ENCODE peak calls at places on chromosomes 6 and 20, in eight cellular contexts. A is Karpas-422, H is HCT116, X is SK-N-SH, U is hepatocyte, M is GM23248, Z is OCI-LY7, C is MM.1S. G is an unnamed sample.

GRCh38 chr6:53032853-53033252 is 32.4 kb upstream of the FBXO9 start:
- DNase-seq in A (no peak), H (no peak), X (no peak), U (no peak), M (peak; percentile 56), Z (no peak), C (no peak), G (no peak)

GRCh38 chr6:114816678-114817077 is 473.9 kb upstream of the HS3ST5 start:
- DNase-seq in A (no peak), H (no peak), X (no peak), U (no peak), M (no peak), Z (no peak), C (no peak), G (no peak)

GRCh38 chr6:97913721-97914120 is 630.7 kb upstream of the MMS22L start:
- DNase-seq in A (no peak), H (no peak), X (no peak), U (no peak), M (no peak), Z (no peak), C (no peak), G (no peak)

GRCh38 chr6:167825759-167826229 is 917 bp upstream of the AFDN start:
- DNase-seq in A (no peak), H (peak; percentile 35), X (peak; percentile 78), U (peak; percentile 94), M (peak; percentile 76), Z (no peak), C (no peak), G (peak; percentile 92)

GRCh38 chr6:79152269-79152737 is 74.2 kb upstream of the PHIP start:
- DNase-seq in A (no peak), H (no peak), X (no peak), U (peak; percentile 17), M (no peak), Z (no peak), C (no peak), G (peak; percentile 97)

GRCh38 chr6:72272958-72273357 is 348.9 kb upstream of the KCNQ5 start:
- DNase-seq in A (no peak), H (no peak), X (no peak), U (no peak), M (peak; percentile 4), Z (no peak), C (no peak), G (no peak)

GRCh38 chr6:150717419-150717818 is 117.7 kb downstream of the PLEKHG1 start:
- DNase-seq in A (no peak), H (no peak), X (no peak), U (peak; percentile 60), M (no peak), Z (no peak), C (no peak), G (peak; percentile 68)

GRCh38 chr6:167738386-167738785 is 88.3 kb upstream of the AFDN start:
- DNase-seq in A (no peak), H (no peak), X (no peak), U (no peak), M (no peak), Z (no peak), C (no peak), G (no peak)

GRCh38 chr20:26209171-26209941 is 512.7 kb upstream of the ZNF337 start:
- DNase-seq in A (no peak), H (no peak), X (peak; percentile 14), U (peak; percentile 52), M (peak; percentile 33), Z (no peak), C (no peak), G (peak; percentile 41)

DNA sequence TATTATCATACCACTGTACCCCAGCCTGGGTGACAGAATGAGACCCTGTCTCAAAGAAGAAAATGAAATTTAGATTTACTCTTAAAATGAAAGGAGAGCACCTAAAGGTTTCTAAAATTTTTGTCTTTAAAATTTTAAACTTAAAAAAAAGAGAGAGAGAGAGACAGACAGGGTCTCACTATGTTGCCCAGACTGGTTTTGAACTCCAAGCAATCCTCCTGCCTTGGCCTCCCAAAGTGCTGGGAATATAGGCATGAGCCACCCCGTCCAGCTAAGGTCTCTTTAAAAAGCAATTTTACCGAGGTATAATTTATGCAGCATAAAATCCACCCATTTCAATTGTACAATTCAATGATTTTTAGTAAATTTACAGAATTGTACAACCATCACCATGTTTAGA is 33.2 kb downstream of the ILRUN start:
- DNase-seq in A (no peak), H (no peak), X (no peak), U (no peak), M (no peak), Z (no peak), C (no peak), G (no peak)
- H3K9me2 ChIP-seq in A (no peaks in the 10 kb centered on the region), H (no peaks in the 10 kb centered on the region), X (no peaks in the 10 kb centered on the region), U (no peaks in the 10 kb centered on the region), M (no peaks in the 10 kb centered on the region), Z (no peaks in the 10 kb centered on the region), C (no peaks in the 10 kb centered on the region), G (no peaks in the 10 kb centered on the region)

GRCh38 chr20:38272961-38273360 is 12.4 kb upstream of the KIAA1755 start:
- DNase-seq in A (no peak), H (no peak), X (no peak), U (no peak), M (peak; percentile 75), Z (no peak), C (no peak), G (no peak)

GRCh38 chr20:38269715-38270114 is 9.2 kb upstream of the KIAA1755 start:
- DNase-seq in A (no peak), H (no peak), X (no peak), U (no peak), M (no peak), Z (no peak), C (no peak), G (no peak)

GRCh38 chr20:38271609-38272120 is 11.1 kb upstream of the KIAA1755 start:
- DNase-seq in A (no peak), H (no peak), X (no peak), U (no peak), M (no peak), Z (no peak), C (no peak), G (no peak)

GRCh38 chr20:38272398-38272797 is 11.9 kb upstream of the KIAA1755 start:
- DNase-seq in A (no peak), H (no peak), X (no peak), U (no peak), M (peak; percentile 78), Z (no peak), C (no peak), G (no peak)

DNA sequence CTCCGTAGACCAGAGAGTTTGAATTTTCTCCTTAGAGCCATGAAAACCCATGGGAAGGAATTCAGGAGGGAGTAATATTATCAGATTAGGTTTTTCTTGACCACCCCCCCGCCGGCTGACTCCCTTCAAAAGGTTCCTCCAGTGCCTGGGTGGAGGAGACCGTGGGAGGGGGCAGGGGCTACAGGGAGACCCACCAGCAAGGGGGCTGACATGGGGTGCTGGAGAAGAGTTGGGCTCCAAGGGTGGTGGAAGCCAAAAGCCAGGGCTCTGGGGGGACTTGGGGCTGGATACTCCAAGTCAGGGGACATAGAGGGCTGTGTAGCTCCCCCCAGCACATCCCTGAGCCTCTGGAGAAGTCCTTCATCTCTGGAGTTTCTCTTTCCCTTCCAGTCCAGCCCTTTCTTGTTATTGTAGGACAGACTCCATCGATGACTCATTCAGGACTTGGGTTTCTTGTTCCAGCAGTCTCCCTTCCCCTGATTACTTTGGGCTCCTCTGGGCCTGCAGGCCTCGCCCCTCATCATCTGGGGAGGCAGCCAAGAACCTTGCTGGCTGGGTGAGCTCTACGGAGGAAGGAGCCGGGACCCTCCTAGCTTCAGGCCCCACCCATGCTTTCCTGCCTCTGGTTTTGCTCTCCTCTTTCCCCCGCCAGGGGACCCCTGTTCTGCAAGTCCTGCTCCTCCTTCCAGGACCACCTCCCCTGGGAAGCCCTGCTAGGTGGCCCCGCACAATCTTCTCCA is 10.5 kb upstream of the KIAA1755 start:
- DNase-seq in A (no peak), H (peak; percentile 26), X (no peak), U (peak; percentile 58), M (peak; percentile 95), Z (no peak), C (no peak), G (no peak)
- H3K4me1 ChIP-seq in A (no peaks in the 10 kb centered on the region), H (peaks cover 39% of the 10 kb centered on the region), X (peaks cover 24% of the 10 kb centered on the region), U (no peaks in the 10 kb centered on the region), M (peaks cover 46% of the 10 kb centered on the region), Z (no peaks in the 10 kb centered on the region), C (peaks cover 4% of the 10 kb centered on the region), G (no peaks in the 10 kb centered on the region)

DNA sequence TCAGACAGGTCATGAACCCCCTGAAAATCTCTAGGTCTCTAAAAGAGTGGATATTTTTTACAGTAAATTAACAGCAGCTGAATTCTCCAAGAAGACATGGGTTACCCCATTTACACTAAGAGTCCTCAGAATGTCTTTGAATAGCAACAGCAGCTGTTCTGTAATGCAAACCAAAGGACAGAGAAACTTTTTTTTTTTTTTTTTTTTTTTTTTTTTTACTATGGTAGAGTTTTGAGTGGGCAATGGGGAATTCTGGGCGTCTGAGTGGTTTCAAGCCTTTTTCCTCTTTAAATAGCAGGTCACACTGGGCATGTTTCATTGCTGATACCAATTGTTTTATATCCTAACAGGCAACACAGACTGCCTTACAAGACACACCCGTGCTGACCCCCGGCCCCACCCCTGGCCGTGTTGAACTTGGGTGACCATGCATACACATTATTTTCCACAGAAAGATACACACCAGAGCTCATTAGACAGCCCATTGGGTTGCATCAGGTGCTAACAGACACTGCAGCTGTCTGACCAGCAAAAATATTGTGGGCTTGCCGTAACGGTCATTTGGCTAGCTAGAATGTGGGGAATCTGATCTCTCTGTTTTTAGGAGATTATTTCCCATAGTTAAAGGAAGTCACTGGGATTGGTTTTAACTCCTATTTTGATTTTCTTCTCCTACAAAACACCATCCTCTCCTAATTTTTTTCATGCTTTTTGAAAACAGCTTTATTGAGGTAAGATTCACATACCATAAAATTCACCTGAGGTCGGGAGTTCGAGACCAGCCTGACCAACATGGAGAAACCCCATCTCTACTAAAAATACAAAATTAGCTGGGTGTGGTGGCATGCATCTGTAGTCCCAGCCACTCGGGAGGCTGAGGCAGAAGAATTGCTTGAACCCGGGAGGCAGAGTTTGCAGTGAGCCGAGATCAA is 26.7 kb upstream of the IRF4 start:
- DNase-seq in A (no peak), H (no peak), X (no peak), U (no peak), M (no peak), Z (peak; percentile 97), C (no peak), G (no peak)
- H3K4me2 ChIP-seq in A (no peak overlapping the region), H (no peak overlapping the region), X (no peak overlapping the region), U (no peak overlapping the region), M (no peak overlapping the region), Z (peak overlapping the region; percentile 69), C (no peak overlapping the region), G (no peak overlapping the region)

DNA sequence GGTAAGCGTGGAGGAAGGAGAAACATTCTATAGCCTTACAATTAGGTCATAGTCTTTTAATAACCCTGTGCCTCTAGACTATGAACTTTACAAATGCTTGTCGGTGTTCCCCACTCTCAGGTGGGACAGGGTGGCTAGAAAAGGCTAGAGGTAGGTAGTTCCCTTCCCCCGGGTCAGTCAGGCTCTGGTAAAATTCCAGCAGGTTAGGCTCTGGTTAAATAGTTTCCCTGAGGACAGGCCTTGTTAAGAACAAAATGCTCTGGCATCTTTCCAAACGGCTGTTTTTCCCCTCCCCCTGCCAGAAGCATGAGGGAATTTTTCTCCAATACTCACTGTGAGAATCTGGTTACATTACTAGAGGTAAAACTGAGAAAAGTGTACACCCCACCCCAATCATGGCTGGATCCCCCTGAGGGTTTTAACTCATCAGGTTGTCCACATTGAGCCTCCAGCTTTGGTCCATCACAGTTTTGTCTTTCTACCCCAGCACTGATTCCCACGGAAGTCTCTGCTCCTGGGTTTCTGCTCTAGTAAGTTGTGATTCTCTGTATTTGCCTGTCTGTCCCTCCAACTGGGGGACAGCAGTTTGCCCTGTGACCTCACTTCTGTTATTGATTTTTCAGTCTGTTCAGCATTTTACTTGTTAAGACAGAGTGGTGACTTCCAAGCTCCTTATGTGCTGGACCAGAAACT is 84.7 kb upstream of the ADGRF1 start:
- DNase-seq in A (no peak), H (no peak), X (no peak), U (peak; percentile 70), M (no peak), Z (no peak), C (no peak), G (peak; percentile 62)
- H3K9me2 ChIP-seq in A (no peaks in the 10 kb centered on the region), H (no peaks in the 10 kb centered on the region), X (no peaks in the 10 kb centered on the region), U (no peaks in the 10 kb centered on the region), M (no peaks in the 10 kb centered on the region), Z (no peaks in the 10 kb centered on the region), C (no peaks in the 10 kb centered on the region), G (peaks cover 6% of the 10 kb centered on the region)